ENCODE peak calls at places on chromosomes 16 and 17, in seven cellular contexts. X, S, U, Q, J, M and Z are unnamed samples.

GRCh38 chr17:4833178-4833940 is at the start of gene MINK1:
- DNase-seq in X (peak), S (peak), U (peak), Q (peak), J (peak), M (peak), Z (peak)

GRCh38 chr16:27321013-27321960 is 7.5 kb downstream of the IL4R start:
- DNase-seq in X (no peak), S (no peak), U (no peak), Q (no peak), J (no peak), M (peak), Z (peak)

GRCh38 chr17:56737741-56738161 is 96.0 kb downstream of the C17orf67 start:
- DNase-seq in X (no peak), S (no peak), U (no peak), Q (no peak), J (no peak), M (peak), Z (no peak)

GRCh38 chr17:58344047-58344790 is 7.8 kb downstream of the SUPT4H1 start:
- DNase-seq in X (no peak), S (no peak), U (no peak), Q (no peak), J (no peak), M (no peak), Z (no peak)

GRCh38 chr16:62363451-62363850 is 327.2 kb upstream of the CDH8 start:
- DNase-seq in X (peak), S (no peak), U (no peak), Q (peak), J (no peak), M (no peak), Z (no peak)

GRCh38 chr17:36862116-36862920 is 75.0 kb upstream of the LHX1 start:
- DNase-seq in X (no peak), S (no peak), U (no peak), Q (no peak), J (no peak), M (no peak), Z (no peak)

GRCh38 chr17:64163468-64163867 is 33.5 kb upstream of the ERN1 start:
- DNase-seq in X (no peak), S (no peak), U (no peak), Q (no peak), J (no peak), M (no peak), Z (no peak)

GRCh38 chr17:37607637-37608368 is 1.4 kb downstream of the SYNRG start:
- DNase-seq in X (no peak), S (no peak), U (no peak), Q (no peak), J (no peak), M (no peak), Z (no peak)

GRCh38 chr16:69376393-69377059 is 9.3 kb downstream of the TERF2 start:
- DNase-seq in X (no peak), S (no peak), U (no peak), Q (no peak), J (no peak), M (no peak), Z (no peak)

GRCh38 chr16:29315916-29316517 is 90.5 kb downstream of the NPIPB11 start:
- DNase-seq in X (no peak), S (no peak), U (no peak), Q (peak), J (no peak), M (no peak), Z (no peak)

GRCh38 chr16:50617630-50618184 is 63.4 kb downstream of the SNX20 start:
- DNase-seq in X (no peak), S (no peak), U (no peak), Q (no peak), J (no peak), M (no peak), Z (no peak)

GRCh38 chr16:9225527-9226316 is 134.3 kb downstream of the HAPSTR1 start:
- DNase-seq in X (no peak), S (no peak), U (no peak), Q (peak), J (no peak), M (peak), Z (no peak)

GRCh38 chr17:15334266-15334665 is 7.1 kb downstream of the TEKT3 start:
- DNase-seq in X (no peak), S (no peak), U (no peak), Q (no peak), J (no peak), M (no peak), Z (no peak)

GRCh38 chr17:73297934-73298861 is 13.6 kb downstream of the CDC42EP4 start:
- DNase-seq in X (no peak), S (no peak), U (no peak), Q (peak), J (no peak), M (no peak), Z (no peak)

GRCh38 chr17:8887834-8888703 is 20.6 kb upstream of the PIK3R6 start:
- DNase-seq in X (no peak), S (no peak), U (peak), Q (no peak), J (no peak), M (peak), Z (no peak)

GRCh38 chr17:57507828-57508227 is 237.3 kb downstream of the CCDC182 start:
- DNase-seq in X (no peak), S (no peak), U (no peak), Q (no peak), J (no peak), M (no peak), Z (no peak)

GRCh38 chr17:37146578-37147119 is 197.9 kb downstream of the AATF start:
- DNase-seq in X (no peak), S (no peak), U (no peak), Q (no peak), J (no peak), M (no peak), Z (no peak)

GRCh38 chr16:74778646-74779045 is 4.0 kb upstream of the FA2H start:
- DNase-seq in X (no peak), S (no peak), U (no peak), Q (no peak), J (no peak), M (no peak), Z (no peak)

GRCh38 chr17:8360751-8361150 is 15.8 kb downstream of the KRABD2 start:
- DNase-seq in X (no peak), S (no peak), U (no peak), Q (no peak), J (no peak), M (no peak), Z (no peak)

GRCh38 chr17:32792207-32792606 is 84.7 kb downstream of the MYO1D start:
- DNase-seq in X (no peak), S (no peak), U (no peak), Q (no peak), J (no peak), M (no peak), Z (no peak)

GRCh38 chr17:38797091-38797490 is 2.3 kb downstream of the PIP4K2B start:
- DNase-seq in X (no peak), S (no peak), U (no peak), Q (no peak), J (no peak), M (peak), Z (peak)

GRCh38 chr17:57714660-57715059 is 30.4 kb downstream of the CCDC182 start:
- DNase-seq in X (no peak), S (no peak), U (peak), Q (no peak), J (no peak), M (no peak), Z (no peak)

GRCh38 chr17:82963104-82963950 is 116.1 kb upstream of the METRNL start:
- DNase-seq in X (peak), S (peak), U (peak), Q (peak), J (peak), M (peak), Z (no peak)

GRCh38 chr17:58913971-58914769 is 158.5 kb downstream of the PPM1E start:
- DNase-seq in X (no peak), S (no peak), U (no peak), Q (peak), J (no peak), M (peak), Z (no peak)

GRCh38 chr17:42190491-42191180 is 3.7 kb downstream of the GHDC start:
- DNase-seq in X (no peak), S (no peak), U (no peak), Q (no peak), J (no peak), M (no peak), Z (no peak)

GRCh38 chr17:72139213-72139612 is 18.4 kb downstream of the SOX9 start:
- DNase-seq in X (no peak), S (no peak), U (no peak), Q (no peak), J (no peak), M (peak), Z (no peak)

GRCh38 chr16:29192329-29193247 is 207.7 kb downstream of the LAT start:
- DNase-seq in X (no peak), S (no peak), U (peak), Q (no peak), J (peak), M (no peak), Z (no peak)

GRCh38 chr16:82655720-82656500 is 29.1 kb downstream of the CDH13 start:
- DNase-seq in X (no peak), S (no peak), U (no peak), Q (no peak), J (no peak), M (no peak), Z (no peak)

GRCh38 chr16:49378238-49378637 is 4.6 kb downstream of the C16orf78 start:
- DNase-seq in X (no peak), S (no peak), U (no peak), Q (no peak), J (no peak), M (no peak), Z (no peak)

GRCh38 chr17:65243838-65244237 is 106.7 kb downstream of the RGS9 start:
- DNase-seq in X (no peak), S (no peak), U (no peak), Q (peak), J (peak), M (peak), Z (no peak)

GRCh38 chr17:10226930-10227695 is 28.7 kb upstream of the GAS7 start:
- DNase-seq in X (peak), S (peak), U (peak), Q (peak), J (peak), M (peak), Z (no peak)

GRCh38 chr17:40153603-40154238 is 13.4 kb downstream of the CASC3 start:
- DNase-seq in X (no peak), S (no peak), U (no peak), Q (no peak), J (no peak), M (no peak), Z (no peak)

GRCh38 chr17:82940226-82941020 is 100.6 kb upstream of the ZNF750 start:
- DNase-seq in X (no peak), S (peak), U (no peak), Q (no peak), J (peak), M (no peak), Z (no peak)

GRCh38 chr16:75044800-75045361 is 46.1 kb downstream of the ZNRF1 start:
- DNase-seq in X (no peak), S (peak), U (peak), Q (peak), J (no peak), M (peak), Z (no peak)

GRCh38 chr17:40338058-40338457 is 26.5 kb downstream of the GJD3 start:
- DNase-seq in X (no peak), S (no peak), U (no peak), Q (no peak), J (no peak), M (no peak), Z (no peak)

GRCh38 chr16:57530104-57530522 is 6.3 kb downstream of the CCDC102A start:
- DNase-seq in X (no peak), S (peak), U (peak), Q (no peak), J (no peak), M (peak), Z (no peak)

GRCh38 chr17:16969931-16970906 is 1.7 kb downstream of the TNFRSF13B start:
- DNase-seq in X (no peak), S (no peak), U (no peak), Q (no peak), J (no peak), M (no peak), Z (no peak)

GRCh38 chr16:8032406-8032805 is 557.9 kb downstream of the TMEM114 start:
- DNase-seq in X (no peak), S (no peak), U (no peak), Q (no peak), J (no peak), M (no peak), Z (no peak)

DNA sequence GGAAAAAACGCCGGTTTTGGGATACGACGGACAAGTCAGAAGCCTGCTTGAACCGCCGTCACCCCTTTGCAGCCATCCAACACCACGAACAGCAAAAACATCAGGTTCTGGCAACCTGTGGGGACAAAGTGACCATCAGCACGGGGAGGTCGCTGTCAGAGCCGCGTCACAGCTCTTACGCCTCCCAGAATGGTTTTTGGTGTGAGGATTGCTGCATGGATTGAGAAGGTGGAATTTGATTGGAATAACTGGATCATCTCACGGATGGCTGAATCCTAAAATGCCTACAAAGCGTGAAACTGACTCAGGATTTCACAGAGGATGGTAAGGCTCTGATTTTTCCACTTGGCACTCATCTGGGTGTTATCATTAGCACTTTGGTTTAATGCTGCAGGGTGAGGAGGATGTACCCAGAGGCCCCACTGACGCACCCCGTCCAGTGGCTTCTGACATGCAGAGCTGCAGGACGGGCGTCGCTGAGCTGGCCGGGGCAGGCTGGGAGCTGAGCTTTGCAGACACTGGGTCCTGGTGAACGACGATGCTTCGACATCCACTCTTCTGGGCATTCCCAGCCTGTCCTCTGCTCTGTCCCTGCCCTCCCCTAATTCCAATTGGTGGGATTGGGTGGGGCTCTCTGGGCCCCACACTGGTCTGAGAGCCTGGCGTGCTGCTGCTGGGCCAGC is 73.4 kb upstream of the CREBBP start:
- DNase-seq in X (no peak), S (no peak), U (no peak), Q (no peak), J (no peak), M (no peak), Z (no peak)
- H3K27ac ChIP-seq in X (no peak), S (no peak), U (peak), Q (no peak), J (no peak), M (no peak), Z (no peak)

DNA sequence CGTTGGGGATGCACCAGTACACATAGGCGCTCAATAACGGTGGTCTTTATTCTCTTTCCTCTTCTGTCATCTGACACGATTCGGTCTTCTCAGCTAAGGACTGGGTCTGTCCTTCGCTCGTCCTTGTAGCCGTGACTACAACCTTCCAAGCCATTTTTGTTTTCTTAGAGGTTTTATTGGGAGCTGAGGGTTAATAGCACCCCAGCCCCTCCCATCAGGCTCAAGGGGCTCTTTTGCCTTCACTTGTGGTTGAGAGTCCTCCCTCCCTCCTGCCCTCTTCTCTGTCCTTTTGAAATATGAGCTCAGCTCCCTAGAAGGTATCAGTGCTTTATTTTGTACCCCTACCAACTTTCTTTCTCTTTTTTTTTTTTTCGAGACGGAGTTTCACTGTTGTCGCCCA is 24.7 kb downstream of the SOCS3 start:
- DNase-seq in X (no peak), S (no peak), U (no peak), Q (no peak), J (no peak), M (no peak), Z (no peak)
- H3K27ac ChIP-seq in X (no peak), S (no peak), U (no peak), Q (no peak), J (no peak), M (peak), Z (peak)

GRCh38 chr16:3510410-3510809 is 9.6 kb downstream of the CLUAP1 start:
- DNase-seq in X (no peak), S (no peak), U (no peak), Q (no peak), J (no peak), M (no peak), Z (no peak)
- H3K27ac ChIP-seq in X (no peak), S (no peak), U (no peak), Q (no peak), J (no peak), M (no peak), Z (no peak)

GRCh38 chr16:78594191-78594590 is 494.7 kb downstream of the WWOX start:
- DNase-seq in X (no peak), S (no peak), U (no peak), Q (no peak), J (no peak), M (no peak), Z (no peak)

GRCh38 chr16:78596348-78596995 is 497.0 kb downstream of the WWOX start:
- DNase-seq in X (no peak), S (no peak), U (no peak), Q (no peak), J (no peak), M (no peak), Z (no peak)

GRCh38 chr16:78598186-78598585 is 498.7 kb downstream of the WWOX start:
- DNase-seq in X (no peak), S (no peak), U (no peak), Q (no peak), J (no peak), M (no peak), Z (no peak)

GRCh38 chr16:78599271-78599670 is 499.8 kb downstream of the WWOX start:
- DNase-seq in X (no peak), S (no peak), U (no peak), Q (no peak), J (no peak), M (no peak), Z (no peak)

GRCh38 chr16:78596996-78597422 is 497.6 kb downstream of the WWOX start:
- DNase-seq in X (no peak), S (no peak), U (no peak), Q (no peak), J (no peak), M (no peak), Z (no peak)
- H3K27ac ChIP-seq in X (no peak), S (no peak), U (no peak), Q (no peak), J (no peak), M (no peak), Z (no peak)

DNA sequence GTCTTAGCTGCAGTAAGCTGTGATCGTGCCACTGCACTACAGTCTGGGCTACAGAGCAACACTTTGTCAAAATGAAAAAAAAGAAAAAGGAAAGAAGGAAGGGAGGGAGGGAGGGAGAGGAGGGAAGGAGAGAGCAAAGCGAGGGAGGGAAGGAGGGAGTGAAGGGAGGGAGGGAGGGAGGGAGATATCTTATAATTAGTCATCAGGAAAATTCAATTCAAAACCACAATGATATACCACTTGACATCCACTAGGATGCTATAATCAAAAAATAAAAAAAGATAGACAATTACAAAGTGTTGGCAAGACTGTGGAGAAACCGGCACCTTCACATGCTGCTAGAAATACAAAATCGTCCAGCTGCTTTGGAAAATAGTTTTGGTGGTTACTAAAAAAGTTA is 93.8 kb downstream of the CDC27 start:
- DNase-seq in X (no peak), S (no peak), U (no peak), Q (no peak), J (no peak), M (peak), Z (no peak)
- H3K27ac ChIP-seq in X (no peak), S (no peak), U (no peak), Q (no peak), J (no peak), M (no peak), Z (no peak)

GRCh38 chr17:47792979-47793378 is 28.6 kb downstream of the OSBPL7 start:
- DNase-seq in X (no peak), S (no peak), U (no peak), Q (no peak), J (no peak), M (no peak), Z (no peak)

GRCh38 chr17:47785538-47786123 is 36.0 kb downstream of the OSBPL7 start:
- DNase-seq in X (no peak), S (no peak), U (no peak), Q (peak), J (no peak), M (peak), Z (no peak)

GRCh38 chr17:47792457-47792856 is 29.1 kb downstream of the OSBPL7 start:
- DNase-seq in X (no peak), S (no peak), U (no peak), Q (no peak), J (no peak), M (no peak), Z (no peak)

GRCh38 chr17:47791025-47791424 is 30.6 kb downstream of the OSBPL7 start:
- DNase-seq in X (no peak), S (no peak), U (no peak), Q (no peak), J (no peak), M (no peak), Z (no peak)

DNA sequence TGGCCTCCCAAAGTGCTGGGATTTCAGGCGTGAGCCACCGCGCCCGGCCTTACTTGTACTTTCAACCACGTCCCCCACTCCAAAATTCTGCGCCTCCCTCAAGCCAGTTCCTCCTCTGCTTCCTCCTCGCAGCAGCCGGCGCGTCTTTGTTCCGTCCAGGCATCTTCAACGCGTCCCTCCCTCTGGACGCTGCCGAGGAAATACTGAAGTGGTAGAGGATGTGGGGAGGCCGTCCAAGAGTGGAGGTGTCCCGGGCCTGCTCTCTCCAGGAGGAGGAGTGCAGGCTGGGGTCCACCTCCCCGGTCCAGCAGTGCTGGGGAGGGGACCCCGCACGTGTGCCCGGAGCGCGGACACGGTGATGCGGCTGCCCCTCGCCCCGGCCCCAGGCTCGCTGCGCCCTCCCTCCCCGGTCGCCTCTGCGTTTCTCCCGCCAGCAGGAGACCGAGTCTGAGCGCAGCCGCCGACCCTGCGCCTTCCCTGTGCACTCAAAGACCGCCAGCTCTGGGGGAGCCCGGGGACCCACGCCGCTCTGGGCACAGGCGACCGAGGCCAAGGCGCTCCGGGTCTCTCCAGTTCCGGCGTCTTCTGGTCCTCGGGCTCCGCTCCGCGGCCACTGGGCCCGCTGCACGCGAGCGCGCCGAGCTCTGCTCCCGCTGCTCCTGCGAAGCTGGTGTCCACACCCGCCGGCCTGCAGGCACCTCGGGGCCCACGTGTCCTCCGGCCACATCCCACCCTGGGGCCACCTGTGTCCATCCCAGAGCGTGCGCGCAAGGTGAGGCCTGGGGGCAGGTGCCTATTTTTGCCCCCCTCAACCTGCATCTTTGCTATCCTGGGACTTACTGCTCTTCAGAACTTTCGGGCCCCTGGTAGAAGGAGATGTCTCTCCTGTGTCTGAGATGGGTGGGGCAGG is 31.7 kb downstream of the OSBPL7 start:
- DNase-seq in X (peak), S (peak), U (peak), Q (peak), J (peak), M (peak), Z (no peak)
- H3K27ac ChIP-seq in X (no peak), S (no peak), U (no peak), Q (no peak), J (no peak), M (no peak), Z (no peak)